ENCODE peak calls at places on chromosomes 11 and 22, in nine cellular contexts. One of them, this sample, is unnamed.

GRCh38 chr11:45610627-45611026 is 54.8 kb downstream of the CHST1 start:
- DNase-seq in Peyer's patch: no peak
- DNase-seq in sigmoid colon: no peak
- DNase-seq in WERI-Rb-1: no peak
- DNase-seq in CD8-positive, alpha-beta T cell: no peak
- DNase-seq in ovary: no peak
- DNase-seq in fibroblast of lung: no peak
- DNase-seq in tibial nerve: no peak
- DNase-seq in HCT116: no peak
- DNase-seq in this sample: no peak

GRCh38 chr11:76642341-76642740 is 28.2 kb downstream of the LRRC32 start:
- DNase-seq in Peyer's patch: no peak
- DNase-seq in sigmoid colon: peak; percentile 43
- DNase-seq in WERI-Rb-1: no peak
- DNase-seq in CD8-positive, alpha-beta T cell: no peak
- DNase-seq in ovary: no peak
- DNase-seq in fibroblast of lung: no peak
- DNase-seq in tibial nerve: no peak
- DNase-seq in HCT116: no peak
- DNase-seq in this sample: no peak

GRCh38 chr11:15967166-15967565 is 389.2 kb downstream of the SOX6 start:
- DNase-seq in Peyer's patch: no peak
- DNase-seq in sigmoid colon: no peak
- DNase-seq in WERI-Rb-1: no peak
- DNase-seq in CD8-positive, alpha-beta T cell: no peak
- DNase-seq in ovary: no peak
- DNase-seq in fibroblast of lung: peak; percentile 67
- DNase-seq in tibial nerve: no peak
- DNase-seq in HCT116: no peak
- DNase-seq in this sample: no peak

GRCh38 chr22:38346506-38346905 is 29.3 kb upstream of the CSNK1E start:
- DNase-seq in Peyer's patch: peak; percentile 10
- DNase-seq in sigmoid colon: peak; percentile 42
- DNase-seq in WERI-Rb-1: no peak
- DNase-seq in CD8-positive, alpha-beta T cell: peak; percentile 41
- DNase-seq in ovary: peak; percentile 21
- DNase-seq in fibroblast of lung: no peak
- DNase-seq in tibial nerve: no peak
- DNase-seq in HCT116: no peak
- DNase-seq in this sample: no peak

GRCh38 chr11:115792903-115793302 is 288.7 kb upstream of the CADM1 start:
- DNase-seq in Peyer's patch: no peak
- DNase-seq in sigmoid colon: no peak
- DNase-seq in WERI-Rb-1: no peak
- DNase-seq in CD8-positive, alpha-beta T cell: no peak
- DNase-seq in ovary: no peak
- DNase-seq in fibroblast of lung: no peak
- DNase-seq in tibial nerve: no peak
- DNase-seq in HCT116: no peak
- DNase-seq in this sample: no peak

GRCh38 chr11:57935402-57936049 is 88.2 kb upstream of the OR9Q1 start:
- DNase-seq in Peyer's patch: no peak
- DNase-seq in sigmoid colon: no peak
- DNase-seq in WERI-Rb-1: no peak
- DNase-seq in CD8-positive, alpha-beta T cell: no peak
- DNase-seq in ovary: no peak
- DNase-seq in fibroblast of lung: no peak
- DNase-seq in tibial nerve: no peak
- DNase-seq in HCT116: no peak
- DNase-seq in this sample: no peak

GRCh38 chr11:62575156-62575555 is 1.5 kb upstream of the EEF1G start:
- DNase-seq in Peyer's patch: no peak
- DNase-seq in sigmoid colon: no peak
- DNase-seq in WERI-Rb-1: peak; percentile 26
- DNase-seq in CD8-positive, alpha-beta T cell: no peak
- DNase-seq in ovary: peak; percentile 61
- DNase-seq in fibroblast of lung: no peak
- DNase-seq in tibial nerve: no peak
- DNase-seq in HCT116: no peak
- DNase-seq in this sample: no peak

GRCh38 chr11:62556102-62556871 is 9.7 kb upstream of the AHNAK start:
- DNase-seq in Peyer's patch: peak; percentile 89
- DNase-seq in sigmoid colon: peak; percentile 97
- DNase-seq in WERI-Rb-1: peak; percentile 78
- DNase-seq in CD8-positive, alpha-beta T cell: peak; percentile 93
- DNase-seq in ovary: peak; percentile 87
- DNase-seq in fibroblast of lung: peak; percentile 98
- DNase-seq in tibial nerve: peak; percentile 87
- DNase-seq in HCT116: peak; percentile 93
- DNase-seq in this sample: peak; percentile 76

GRCh38 chr22:42938449-42938848 is 76.5 kb downstream of the PACSIN2 start:
- DNase-seq in Peyer's patch: no peak
- DNase-seq in sigmoid colon: no peak
- DNase-seq in WERI-Rb-1: no peak
- DNase-seq in CD8-positive, alpha-beta T cell: no peak
- DNase-seq in ovary: no peak
- DNase-seq in fibroblast of lung: no peak
- DNase-seq in tibial nerve: no peak
- DNase-seq in HCT116: no peak
- DNase-seq in this sample: no peak

GRCh38 chr11:85114786-85115185 is 512.4 kb downstream of the DLG2 start:
- DNase-seq in Peyer's patch: no peak
- DNase-seq in sigmoid colon: no peak
- DNase-seq in WERI-Rb-1: no peak
- DNase-seq in CD8-positive, alpha-beta T cell: no peak
- DNase-seq in ovary: no peak
- DNase-seq in fibroblast of lung: peak; percentile 18
- DNase-seq in tibial nerve: no peak
- DNase-seq in HCT116: no peak
- DNase-seq in this sample: no peak

GRCh38 chr11:38392176-38392575 is 1794.1 kb upstream of the RAG2 start:
- DNase-seq in Peyer's patch: no peak
- DNase-seq in sigmoid colon: no peak
- DNase-seq in WERI-Rb-1: no peak
- DNase-seq in CD8-positive, alpha-beta T cell: no peak
- DNase-seq in ovary: no peak
- DNase-seq in fibroblast of lung: peak; percentile 53
- DNase-seq in tibial nerve: no peak
- DNase-seq in HCT116: no peak
- DNase-seq in this sample: no peak

GRCh38 chr22:37051629-37052385 is at the start of gene KCTD17:
- DNase-seq in Peyer's patch: peak; percentile 71
- DNase-seq in sigmoid colon: peak; percentile 80
- DNase-seq in WERI-Rb-1: peak; percentile 70
- DNase-seq in CD8-positive, alpha-beta T cell: peak; percentile 83
- DNase-seq in ovary: peak; percentile 81
- DNase-seq in fibroblast of lung: peak; percentile 60
- DNase-seq in tibial nerve: peak; percentile 30
- DNase-seq in HCT116: peak; percentile 24
- DNase-seq in this sample: peak; percentile 63

GRCh38 chr11:64675417-64676252 is 47.4 kb downstream of the NRXN2 start:
- DNase-seq in Peyer's patch: no peak
- DNase-seq in sigmoid colon: peak; percentile 82
- DNase-seq in WERI-Rb-1: peak; percentile 62
- DNase-seq in CD8-positive, alpha-beta T cell: no peak
- DNase-seq in ovary: no peak
- DNase-seq in fibroblast of lung: peak; percentile 79
- DNase-seq in tibial nerve: peak; percentile 59
- DNase-seq in HCT116: no peak
- DNase-seq in this sample: no peak

GRCh38 chr11:111602865-111603632 is 800 bp downstream of the SIK2 start:
- DNase-seq in Peyer's patch: no peak
- DNase-seq in sigmoid colon: peak; percentile 80
- DNase-seq in WERI-Rb-1: no peak
- DNase-seq in CD8-positive, alpha-beta T cell: no peak
- DNase-seq in ovary: peak; percentile 76
- DNase-seq in fibroblast of lung: peak; percentile 50
- DNase-seq in tibial nerve: peak; percentile 24
- DNase-seq in HCT116: no peak
- DNase-seq in this sample: peak; percentile 20

GRCh38 chr11:12269104-12269441 is 108.3 kb upstream of the PARVA start:
- DNase-seq in Peyer's patch: no peak
- DNase-seq in sigmoid colon: peak; percentile 80
- DNase-seq in WERI-Rb-1: no peak
- DNase-seq in CD8-positive, alpha-beta T cell: no peak
- DNase-seq in ovary: peak; percentile 47
- DNase-seq in fibroblast of lung: no peak
- DNase-seq in tibial nerve: no peak
- DNase-seq in HCT116: no peak
- DNase-seq in this sample: no peak

GRCh38 chr22:19505735-19506126 is 18.5 kb downstream of the CLDN5 start:
- DNase-seq in Peyer's patch: no peak
- DNase-seq in sigmoid colon: no peak
- DNase-seq in WERI-Rb-1: no peak
- DNase-seq in CD8-positive, alpha-beta T cell: peak; percentile 44
- DNase-seq in ovary: no peak
- DNase-seq in fibroblast of lung: no peak
- DNase-seq in tibial nerve: no peak
- DNase-seq in HCT116: no peak
- DNase-seq in this sample: no peak

GRCh38 chr11:76327223-76327622 is 53.7 kb downstream of the THAP12 start:
- DNase-seq in Peyer's patch: no peak
- DNase-seq in sigmoid colon: no peak
- DNase-seq in WERI-Rb-1: no peak
- DNase-seq in CD8-positive, alpha-beta T cell: no peak
- DNase-seq in ovary: no peak
- DNase-seq in fibroblast of lung: no peak
- DNase-seq in tibial nerve: no peak
- DNase-seq in HCT116: no peak
- DNase-seq in this sample: no peak

DNA sequence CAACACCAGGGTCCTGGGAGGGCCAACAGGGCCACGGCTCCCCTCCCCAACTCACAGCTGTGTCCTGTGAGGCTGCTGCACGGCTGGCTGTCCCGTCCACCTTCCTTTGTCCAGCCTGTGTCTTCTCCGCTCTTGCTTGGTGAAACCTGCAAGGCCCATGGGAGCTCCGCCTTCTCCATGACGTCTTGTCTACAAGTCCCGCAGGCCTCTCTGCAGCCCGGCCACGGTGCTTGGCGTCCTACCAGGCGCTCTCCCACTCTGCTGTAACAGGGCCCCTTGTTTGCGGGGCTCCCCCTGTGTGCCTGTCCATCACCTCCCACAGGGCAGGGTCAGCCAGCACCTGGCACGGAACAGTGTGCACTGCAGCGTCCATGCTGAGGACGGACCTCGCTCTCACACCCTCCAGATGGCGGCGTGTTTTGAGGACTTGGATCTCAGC is 866.8 kb downstream of the TBC1D22A start:
- DNase-seq in Peyer's patch: no peak
- DNase-seq in sigmoid colon: no peak
- DNase-seq in WERI-Rb-1: no peak
- DNase-seq in CD8-positive, alpha-beta T cell: no peak
- DNase-seq in ovary: peak; percentile 55
- DNase-seq in fibroblast of lung: no peak
- DNase-seq in tibial nerve: no peak
- DNase-seq in HCT116: no peak
- DNase-seq in this sample: no peak
- H3K9me3 ChIP-seq in Peyer's patch: no peaks in the 10 kb centered on the region
- H3K9me3 ChIP-seq in sigmoid colon: no peaks in the 10 kb centered on the region
- H3K9me3 ChIP-seq in WERI-Rb-1: no peaks in the 10 kb centered on the region
- H3K9me3 ChIP-seq in CD8-positive, alpha-beta T cell: no peaks in the 10 kb centered on the region
- H3K9me3 ChIP-seq in ovary: no peaks in the 10 kb centered on the region
- H3K9me3 ChIP-seq in fibroblast of lung: no peaks in the 10 kb centered on the region
- H3K9me3 ChIP-seq in tibial nerve: no peaks in the 10 kb centered on the region
- H3K9me3 ChIP-seq in HCT116: peaks cover 4% of the 10 kb centered on the region
- H3K9me3 ChIP-seq in this sample: peaks cover 3% of the 10 kb centered on the region

DNA sequence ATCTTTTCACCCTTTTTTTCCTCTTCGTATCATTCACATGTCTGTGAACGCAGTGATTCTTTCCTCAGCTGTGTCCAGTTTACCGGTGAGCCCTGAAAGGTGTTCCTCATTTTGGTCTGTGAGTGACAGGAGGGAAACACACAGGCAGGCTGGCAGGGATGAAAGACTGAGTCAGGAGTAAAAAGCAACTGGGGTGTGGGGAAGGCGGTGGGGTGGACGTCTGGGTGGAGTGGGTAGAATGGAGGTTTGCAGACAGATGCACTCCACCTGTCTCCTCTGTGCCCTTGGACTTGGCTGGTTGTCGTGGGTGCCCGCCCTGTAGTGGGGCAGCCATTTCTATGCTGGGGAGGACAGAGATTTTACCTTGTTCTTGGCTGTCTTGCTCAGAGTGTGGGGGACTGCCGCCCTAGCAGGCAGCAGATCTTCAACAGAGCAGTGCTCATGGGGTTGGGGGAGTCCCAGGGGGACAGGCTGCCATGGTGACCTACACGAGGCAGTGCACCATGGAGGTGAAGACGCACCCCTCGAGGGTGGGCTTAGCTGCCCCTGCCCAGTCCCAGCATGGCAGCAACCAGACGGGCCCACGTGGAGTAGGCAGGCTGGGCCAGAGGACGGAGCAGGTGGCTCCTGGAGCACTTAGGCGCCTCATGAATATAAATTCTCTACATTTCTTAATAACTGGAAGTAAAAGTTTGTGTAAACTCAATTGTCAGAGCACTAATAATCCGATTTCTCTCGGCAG is 603.7 kb downstream of the TBC1D22A start:
- DNase-seq in Peyer's patch: no peak
- DNase-seq in sigmoid colon: no peak
- DNase-seq in WERI-Rb-1: peak; percentile 1
- DNase-seq in CD8-positive, alpha-beta T cell: peak; percentile 25
- DNase-seq in ovary: no peak
- DNase-seq in fibroblast of lung: no peak
- DNase-seq in tibial nerve: no peak
- DNase-seq in HCT116: no peak
- DNase-seq in this sample: no peak
- H3K9me3 ChIP-seq in Peyer's patch: peaks cover 9% of the 10 kb centered on the region
- H3K9me3 ChIP-seq in sigmoid colon: peaks cover 7% of the 10 kb centered on the region
- H3K9me3 ChIP-seq in WERI-Rb-1: peaks cover 11% of the 10 kb centered on the region
- H3K9me3 ChIP-seq in CD8-positive, alpha-beta T cell: no peaks in the 10 kb centered on the region
- H3K9me3 ChIP-seq in ovary: no peaks in the 10 kb centered on the region
- H3K9me3 ChIP-seq in fibroblast of lung: no peaks in the 10 kb centered on the region
- H3K9me3 ChIP-seq in tibial nerve: no peaks in the 10 kb centered on the region
- H3K9me3 ChIP-seq in HCT116: peaks cover 4% of the 10 kb centered on the region
- H3K9me3 ChIP-seq in this sample: no peaks in the 10 kb centered on the region

GRCh38 chr22:49330421-49331222 is 497.1 kb downstream of the BRD1 start:
- DNase-seq in Peyer's patch: no peak
- DNase-seq in sigmoid colon: peak; percentile 52
- DNase-seq in WERI-Rb-1: no peak
- DNase-seq in CD8-positive, alpha-beta T cell: peak; percentile 29
- DNase-seq in ovary: no peak
- DNase-seq in fibroblast of lung: no peak
- DNase-seq in tibial nerve: no peak
- DNase-seq in HCT116: no peak
- DNase-seq in this sample: no peak
- H3K9me3 ChIP-seq in Peyer's patch: no peaks in the 10 kb centered on the region
- H3K9me3 ChIP-seq in sigmoid colon: peaks cover 3% of the 10 kb centered on the region
- H3K9me3 ChIP-seq in WERI-Rb-1: peaks cover 5% of the 10 kb centered on the region
- H3K9me3 ChIP-seq in CD8-positive, alpha-beta T cell: no peaks in the 10 kb centered on the region
- H3K9me3 ChIP-seq in ovary: no peaks in the 10 kb centered on the region
- H3K9me3 ChIP-seq in fibroblast of lung: no peaks in the 10 kb centered on the region
- H3K9me3 ChIP-seq in tibial nerve: no peaks in the 10 kb centered on the region
- H3K9me3 ChIP-seq in HCT116: no peaks in the 10 kb centered on the region
- H3K9me3 ChIP-seq in this sample: no peaks in the 10 kb centered on the region

DNA sequence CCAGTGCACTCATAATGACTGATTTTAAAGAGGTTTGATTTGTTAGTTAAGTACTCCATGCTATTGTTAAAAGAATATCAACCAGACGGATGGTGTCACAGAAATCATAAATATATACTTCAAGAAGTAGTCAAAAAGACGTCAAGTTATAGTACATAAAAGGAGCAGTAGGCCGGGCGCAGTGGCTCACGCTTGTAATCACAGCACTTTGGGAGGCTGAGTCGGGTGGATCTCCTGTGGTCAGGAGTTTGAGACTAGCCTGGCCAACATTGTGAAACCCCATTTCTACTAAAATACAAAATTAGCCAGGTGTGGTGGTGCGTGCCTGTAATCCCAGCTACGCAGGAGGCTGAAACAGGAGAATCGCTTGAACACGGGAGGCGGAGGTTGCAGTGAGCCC is 721.7 kb downstream of the JRKL start:
- DNase-seq in Peyer's patch: no peak
- DNase-seq in sigmoid colon: no peak
- DNase-seq in WERI-Rb-1: no peak
- DNase-seq in CD8-positive, alpha-beta T cell: no peak
- DNase-seq in ovary: no peak
- DNase-seq in fibroblast of lung: no peak
- DNase-seq in tibial nerve: no peak
- DNase-seq in HCT116: no peak
- DNase-seq in this sample: no peak
- H3K9me3 ChIP-seq in Peyer's patch: peaks cover 3% of the 10 kb centered on the region
- H3K9me3 ChIP-seq in sigmoid colon: no peaks in the 10 kb centered on the region
- H3K9me3 ChIP-seq in WERI-Rb-1: no peaks in the 10 kb centered on the region
- H3K9me3 ChIP-seq in CD8-positive, alpha-beta T cell: no peaks in the 10 kb centered on the region
- H3K9me3 ChIP-seq in ovary: no peaks in the 10 kb centered on the region
- H3K9me3 ChIP-seq in fibroblast of lung: no peaks in the 10 kb centered on the region
- H3K9me3 ChIP-seq in tibial nerve: no peaks in the 10 kb centered on the region
- H3K9me3 ChIP-seq in HCT116: no peaks in the 10 kb centered on the region
- H3K9me3 ChIP-seq in this sample: no peaks in the 10 kb centered on the region